ENCODE peak calls at places on chromosomes 3 and 15, in ten cellular contexts. One of them, this sample, is unnamed.

GRCh38 chr3:129352045-129352444 is 73.4 kb downstream of the HMCES start:
- DNase-seq in right lobe of liver: no peak
- DNase-seq in suprapubic skin: no peak
- DNase-seq in breast epithelium: no peak
- DNase-seq in uterus: no peak
- DNase-seq in heart right ventricle: no peak
- DNase-seq in heart left ventricle: no peak
- DNase-seq in esophagus squamous epithelium: no peak
- DNase-seq in IMR-90: no peak
- DNase-seq in body of pancreas: no peak
- DNase-seq in this sample: no peak

GRCh38 chr3:175511219-175511780 is 652.2 kb downstream of the NAALADL2 start:
- DNase-seq in IMR-90: no peak
- DNase-seq in right lobe of liver: no peak
- DNase-seq in uterus: no peak
- DNase-seq in esophagus squamous epithelium: no peak
- DNase-seq in heart left ventricle: no peak
- DNase-seq in breast epithelium: no peak
- DNase-seq in suprapubic skin: no peak
- DNase-seq in body of pancreas: no peak
- DNase-seq in heart right ventricle: no peak
- DNase-seq in this sample: no peak

GRCh38 chr3:122555275-122556071 is 8.6 kb downstream of the PARP9 start:
- DNase-seq in heart left ventricle: no peak
- DNase-seq in uterus: peak; percentile 59
- DNase-seq in right lobe of liver: no peak
- DNase-seq in esophagus squamous epithelium: no peak
- DNase-seq in breast epithelium: no peak
- DNase-seq in heart right ventricle: no peak
- DNase-seq in body of pancreas: no peak
- DNase-seq in suprapubic skin: no peak
- DNase-seq in IMR-90: peak; percentile 57
- DNase-seq in this sample: no peak

GRCh38 chr3:8095724-8096123 is 405.9 kb upstream of the LMCD1 start:
- DNase-seq in uterus: no peak
- DNase-seq in esophagus squamous epithelium: no peak
- DNase-seq in breast epithelium: no peak
- DNase-seq in right lobe of liver: peak; percentile 20
- DNase-seq in IMR-90: no peak
- DNase-seq in suprapubic skin: no peak
- DNase-seq in heart right ventricle: no peak
- DNase-seq in body of pancreas: no peak
- DNase-seq in heart left ventricle: no peak
- DNase-seq in this sample: no peak

GRCh38 chr3:167184511-167184910 is 195.6 kb downstream of the ZBBX start:
- DNase-seq in heart right ventricle: no peak
- DNase-seq in suprapubic skin: no peak
- DNase-seq in right lobe of liver: no peak
- DNase-seq in body of pancreas: no peak
- DNase-seq in heart left ventricle: no peak
- DNase-seq in uterus: no peak
- DNase-seq in breast epithelium: no peak
- DNase-seq in esophagus squamous epithelium: no peak
- DNase-seq in IMR-90: no peak
- DNase-seq in this sample: no peak

GRCh38 chr3:52341123-52341522 is 25.0 kb downstream of the DNAH1 start:
- DNase-seq in body of pancreas: no peak
- DNase-seq in breast epithelium: no peak
- DNase-seq in right lobe of liver: no peak
- DNase-seq in esophagus squamous epithelium: no peak
- DNase-seq in heart left ventricle: no peak
- DNase-seq in heart right ventricle: no peak
- DNase-seq in suprapubic skin: no peak
- DNase-seq in uterus: no peak
- DNase-seq in IMR-90: no peak
- DNase-seq in this sample: no peak

GRCh38 chr3:100993309-100993708 is at the start of gene ABI3BP:
- DNase-seq in esophagus squamous epithelium: no peak
- DNase-seq in heart left ventricle: peak; percentile 59
- DNase-seq in IMR-90: peak; percentile 89
- DNase-seq in uterus: peak; percentile 86
- DNase-seq in suprapubic skin: peak; percentile 82
- DNase-seq in breast epithelium: peak; percentile 39
- DNase-seq in heart right ventricle: peak; percentile 63
- DNase-seq in body of pancreas: peak; percentile 57
- DNase-seq in right lobe of liver: peak; percentile 48
- DNase-seq in this sample: peak; percentile 66

GRCh38 chr3:160279657-160280056 is 54.4 kb downstream of the C3orf80 start:
- DNase-seq in heart right ventricle: no peak
- DNase-seq in esophagus squamous epithelium: no peak
- DNase-seq in heart left ventricle: no peak
- DNase-seq in suprapubic skin: no peak
- DNase-seq in body of pancreas: no peak
- DNase-seq in IMR-90: no peak
- DNase-seq in breast epithelium: no peak
- DNase-seq in right lobe of liver: no peak
- DNase-seq in uterus: no peak
- DNase-seq in this sample: no peak

GRCh38 chr3:10778492-10779292 is 37.3 kb upstream of the SLC6A11 start:
- DNase-seq in body of pancreas: no peak
- DNase-seq in heart right ventricle: no peak
- DNase-seq in IMR-90: no peak
- DNase-seq in suprapubic skin: no peak
- DNase-seq in uterus: no peak
- DNase-seq in heart left ventricle: no peak
- DNase-seq in esophagus squamous epithelium: no peak
- DNase-seq in breast epithelium: no peak
- DNase-seq in right lobe of liver: no peak
- DNase-seq in this sample: no peak

GRCh38 chr3:16467368-16467767 is 46.1 kb downstream of the RFTN1 start:
- DNase-seq in suprapubic skin: no peak
- DNase-seq in body of pancreas: no peak
- DNase-seq in heart right ventricle: no peak
- DNase-seq in IMR-90: no peak
- DNase-seq in heart left ventricle: no peak
- DNase-seq in uterus: no peak
- DNase-seq in breast epithelium: no peak
- DNase-seq in esophagus squamous epithelium: no peak
- DNase-seq in right lobe of liver: no peak
- DNase-seq in this sample: no peak

GRCh38 chr3:35944915-35945710 is 305.8 kb downstream of the ARPP21 start:
- DNase-seq in IMR-90: peak; percentile 51
- DNase-seq in breast epithelium: no peak
- DNase-seq in suprapubic skin: no peak
- DNase-seq in heart right ventricle: no peak
- DNase-seq in heart left ventricle: no peak
- DNase-seq in body of pancreas: no peak
- DNase-seq in uterus: no peak
- DNase-seq in right lobe of liver: no peak
- DNase-seq in esophagus squamous epithelium: no peak
- DNase-seq in this sample: no peak

GRCh38 chr15:80233511-80234080 is 18.4 kb downstream of the CTXND1 start:
- DNase-seq in suprapubic skin: no peak
- DNase-seq in heart left ventricle: no peak
- DNase-seq in body of pancreas: no peak
- DNase-seq in breast epithelium: no peak
- DNase-seq in right lobe of liver: no peak
- DNase-seq in heart right ventricle: no peak
- DNase-seq in esophagus squamous epithelium: no peak
- DNase-seq in uterus: no peak
- DNase-seq in IMR-90: no peak
- DNase-seq in this sample: no peak

GRCh38 chr3:45123841-45124269 is 22.3 kb downstream of the CDCP1 start:
- DNase-seq in breast epithelium: no peak
- DNase-seq in body of pancreas: no peak
- DNase-seq in heart right ventricle: no peak
- DNase-seq in IMR-90: peak; percentile 91
- DNase-seq in suprapubic skin: no peak
- DNase-seq in esophagus squamous epithelium: no peak
- DNase-seq in right lobe of liver: no peak
- DNase-seq in heart left ventricle: no peak
- DNase-seq in uterus: peak; percentile 82
- DNase-seq in this sample: no peak

GRCh38 chr3:10917176-10917575 is 75.4 kb upstream of the SLC6A1 start:
- DNase-seq in body of pancreas: no peak
- DNase-seq in suprapubic skin: no peak
- DNase-seq in esophagus squamous epithelium: no peak
- DNase-seq in IMR-90: no peak
- DNase-seq in heart right ventricle: no peak
- DNase-seq in uterus: no peak
- DNase-seq in heart left ventricle: no peak
- DNase-seq in right lobe of liver: no peak
- DNase-seq in breast epithelium: no peak
- DNase-seq in this sample: no peak

GRCh38 chr15:43625086-43625485 is 6.5 kb upstream of the STRC start:
- DNase-seq in esophagus squamous epithelium: no peak
- DNase-seq in heart right ventricle: no peak
- DNase-seq in breast epithelium: no peak
- DNase-seq in body of pancreas: no peak
- DNase-seq in right lobe of liver: no peak
- DNase-seq in heart left ventricle: no peak
- DNase-seq in uterus: no peak
- DNase-seq in IMR-90: no peak
- DNase-seq in suprapubic skin: no peak
- DNase-seq in this sample: no peak

GRCh38 chr3:126153695-126154360 is 26.6 kb downstream of the ALDH1L1 start:
- DNase-seq in heart right ventricle: no peak
- DNase-seq in esophagus squamous epithelium: no peak
- DNase-seq in heart left ventricle: no peak
- DNase-seq in suprapubic skin: no peak
- DNase-seq in breast epithelium: no peak
- DNase-seq in IMR-90: no peak
- DNase-seq in body of pancreas: no peak
- DNase-seq in right lobe of liver: no peak
- DNase-seq in uterus: no peak
- DNase-seq in this sample: no peak

GRCh38 chr3:160023476-160023875 is 34.8 kb downstream of the IL12A start:
- DNase-seq in heart left ventricle: no peak
- DNase-seq in body of pancreas: no peak
- DNase-seq in esophagus squamous epithelium: no peak
- DNase-seq in suprapubic skin: no peak
- DNase-seq in breast epithelium: no peak
- DNase-seq in heart right ventricle: no peak
- DNase-seq in IMR-90: peak; percentile 84
- DNase-seq in uterus: no peak
- DNase-seq in right lobe of liver: no peak
- DNase-seq in this sample: no peak

GRCh38 chr15:66452971-66453580 is 44.5 kb downstream of the SNAPC5 start:
- DNase-seq in esophagus squamous epithelium: no peak
- DNase-seq in IMR-90: no peak
- DNase-seq in heart left ventricle: no peak
- DNase-seq in breast epithelium: no peak
- DNase-seq in heart right ventricle: no peak
- DNase-seq in body of pancreas: no peak
- DNase-seq in uterus: no peak
- DNase-seq in suprapubic skin: no peak
- DNase-seq in right lobe of liver: no peak
- DNase-seq in this sample: no peak

GRCh38 chr15:76270876-76271275 is 40.4 kb downstream of the ETFA start:
- DNase-seq in IMR-90: no peak
- DNase-seq in suprapubic skin: no peak
- DNase-seq in esophagus squamous epithelium: no peak
- DNase-seq in body of pancreas: no peak
- DNase-seq in heart right ventricle: no peak
- DNase-seq in breast epithelium: no peak
- DNase-seq in uterus: no peak
- DNase-seq in heart left ventricle: no peak
- DNase-seq in right lobe of liver: no peak
- DNase-seq in this sample: no peak
- TF ChIP-seq CTCF in IMR-90: no peak
- TF ChIP-seq CTCF in suprapubic skin: no peak
- TF ChIP-seq CTCF in esophagus squamous epithelium: no peak
- TF ChIP-seq CTCF in body of pancreas: no peak
- TF ChIP-seq CTCF in heart right ventricle: no peak
- TF ChIP-seq CTCF in breast epithelium: no peak
- TF ChIP-seq CTCF in uterus: no peak
- TF ChIP-seq CTCF in heart left ventricle: no peak
- TF ChIP-seq CTCF in right lobe of liver: no peak
- TF ChIP-seq CTCF in this sample: no peak

GRCh38 chr3:63279000-63279366 is 875 bp downstream of the SYNPR start:
- DNase-seq in right lobe of liver: no peak
- DNase-seq in body of pancreas: no peak
- DNase-seq in uterus: no peak
- DNase-seq in esophagus squamous epithelium: no peak
- DNase-seq in heart right ventricle: no peak
- DNase-seq in suprapubic skin: no peak
- DNase-seq in IMR-90: no peak
- DNase-seq in heart left ventricle: no peak
- DNase-seq in breast epithelium: no peak
- DNase-seq in this sample: no peak
- H3K36me3 ChIP-seq in right lobe of liver: no peaks in the 10 kb centered on the region
- H3K36me3 ChIP-seq in body of pancreas: no peaks in the 10 kb centered on the region
- H3K36me3 ChIP-seq in uterus: no peaks in the 10 kb centered on the region
- H3K36me3 ChIP-seq in esophagus squamous epithelium: no peaks in the 10 kb centered on the region
- H3K36me3 ChIP-seq in heart right ventricle: no peaks in the 10 kb centered on the region
- H3K36me3 ChIP-seq in suprapubic skin: no peaks in the 10 kb centered on the region
- H3K36me3 ChIP-seq in IMR-90: no peaks in the 10 kb centered on the region
- H3K36me3 ChIP-seq in heart left ventricle: no peaks in the 10 kb centered on the region
- H3K36me3 ChIP-seq in breast epithelium: no peaks in the 10 kb centered on the region
- H3K36me3 ChIP-seq in this sample: no peaks in the 10 kb centered on the region

GRCh38 chr3:102374863-102375637 is 59.8 kb upstream of the ZPLD1 start:
- DNase-seq in IMR-90: no peak
- DNase-seq in esophagus squamous epithelium: no peak
- DNase-seq in suprapubic skin: no peak
- DNase-seq in body of pancreas: no peak
- DNase-seq in heart right ventricle: no peak
- DNase-seq in uterus: no peak
- DNase-seq in right lobe of liver: no peak
- DNase-seq in breast epithelium: no peak
- DNase-seq in heart left ventricle: no peak
- DNase-seq in this sample: no peak
- H3K27ac ChIP-seq in IMR-90: no peak overlapping the region
- H3K27ac ChIP-seq in esophagus squamous epithelium: no peak overlapping the region
- H3K27ac ChIP-seq in suprapubic skin: no peak overlapping the region
- H3K27ac ChIP-seq in body of pancreas: no peak overlapping the region
- H3K27ac ChIP-seq in heart right ventricle: no peak overlapping the region
- H3K27ac ChIP-seq in uterus: no peak overlapping the region
- H3K27ac ChIP-seq in right lobe of liver: no peak overlapping the region
- H3K27ac ChIP-seq in breast epithelium: no peak overlapping the region
- H3K27ac ChIP-seq in heart left ventricle: no peak overlapping the region
- H3K27ac ChIP-seq in this sample: no peak overlapping the region

GRCh38 chr3:138186216-138186615 is 885 bp upstream of the ARMC8 start:
- DNase-seq in heart right ventricle: no peak
- DNase-seq in breast epithelium: no peak
- DNase-seq in suprapubic skin: no peak
- DNase-seq in IMR-90: no peak
- DNase-seq in right lobe of liver: no peak
- DNase-seq in uterus: no peak
- DNase-seq in heart left ventricle: no peak
- DNase-seq in esophagus squamous epithelium: no peak
- DNase-seq in body of pancreas: no peak
- DNase-seq in this sample: no peak

GRCh38 chr3:138174421-138175122 is at the start of gene DBR1:
- DNase-seq in right lobe of liver: peak; percentile 74
- DNase-seq in heart left ventricle: peak; percentile 86
- DNase-seq in uterus: peak; percentile 87
- DNase-seq in breast epithelium: peak; percentile 66
- DNase-seq in suprapubic skin: peak; percentile 86
- DNase-seq in body of pancreas: peak; percentile 83
- DNase-seq in IMR-90: peak; percentile 80
- DNase-seq in esophagus squamous epithelium: peak; percentile 22
- DNase-seq in heart right ventricle: peak; percentile 69
- DNase-seq in this sample: peak; percentile 51

GRCh38 chr3:138184994-138185393 is 2.1 kb upstream of the ARMC8 start:
- DNase-seq in heart right ventricle: no peak
- DNase-seq in uterus: no peak
- DNase-seq in body of pancreas: no peak
- DNase-seq in suprapubic skin: no peak
- DNase-seq in breast epithelium: no peak
- DNase-seq in esophagus squamous epithelium: no peak
- DNase-seq in IMR-90: peak; percentile 13
- DNase-seq in heart left ventricle: no peak
- DNase-seq in right lobe of liver: no peak
- DNase-seq in this sample: no peak

GRCh38 chr3:138180375-138181029 is 5.8 kb upstream of the DBR1 start:
- DNase-seq in body of pancreas: peak; percentile 29
- DNase-seq in IMR-90: peak; percentile 47
- DNase-seq in breast epithelium: no peak
- DNase-seq in suprapubic skin: no peak
- DNase-seq in heart left ventricle: no peak
- DNase-seq in heart right ventricle: no peak
- DNase-seq in uterus: no peak
- DNase-seq in right lobe of liver: no peak
- DNase-seq in esophagus squamous epithelium: no peak
- DNase-seq in this sample: no peak
- TF ChIP-seq CTCF in body of pancreas: no peak
- TF ChIP-seq CTCF in IMR-90: peak; percentile 59
- TF ChIP-seq CTCF in breast epithelium: no peak
- TF ChIP-seq CTCF in suprapubic skin: no peak
- TF ChIP-seq CTCF in heart left ventricle: peak; percentile 34
- TF ChIP-seq CTCF in heart right ventricle: no peak
- TF ChIP-seq CTCF in uterus: no peak
- TF ChIP-seq CTCF in right lobe of liver: peak; percentile 48
- TF ChIP-seq CTCF in esophagus squamous epithelium: peak; percentile 32
- TF ChIP-seq CTCF in this sample: peak; percentile 48